ENCODE peak calls at places on chromosome 21, in four cellular contexts. L is sigmoid colon, X is endothelial cell of umbilical vein, Q is A549. R is an unnamed sample.

GRCh38 chr21:15730484-15731242 is 881 bp downstream of the USP25 start:
- DNase-seq in L (no peak), X (peak; percentile 56), Q (no peak), R (peak; percentile 64)

GRCh38 chr21:14889080-14889805 is 175.6 kb downstream of the NRIP1 start:
- DNase-seq in X (no peak), Q (no peak), L (no peak), R (peak; percentile 66)

GRCh38 chr21:43975469-43976098 is 36.5 kb upstream of the TRAPPC10 start:
- DNase-seq in X (peak; percentile 59), Q (peak; percentile 50), L (peak; percentile 87), R (peak; percentile 78)

GRCh38 chr21:36630485-36631206 is 68.3 kb upstream of the SIM2 start:
- DNase-seq in Q (peak; percentile 60), L (no peak), X (peak; percentile 36), R (peak; percentile 59)

GRCh38 chr21:37159053-37159776 is 86.2 kb downstream of the TTC3 start:
- DNase-seq in X (no peak), Q (no peak), L (no peak), R (no peak)

GRCh38 chr21:28719731-28720130 is 272.9 kb downstream of the LTN1 start:
- DNase-seq in Q (no peak), L (no peak), X (peak; percentile 12), R (no peak)

GRCh38 chr21:42190492-42190875 is 28.5 kb upstream of the ABCG1 start:
- DNase-seq in X (no peak), L (no peak), Q (no peak), R (no peak)

GRCh38 chr21:27645285-27645684 is 678.4 kb upstream of the ADAMTS5 start:
- DNase-seq in X (no peak), L (no peak), Q (no peak), R (no peak)

GRCh38 chr21:31509108-31510017 is 150.1 kb upstream of the SOD1 start:
- DNase-seq in L (no peak), Q (peak; percentile 56), X (no peak), R (no peak)

GRCh38 chr21:39316062-39316461 is 2.6 kb upstream of the BRWD1 start:
- DNase-seq in L (no peak), Q (no peak), X (no peak), R (no peak)

GRCh38 chr21:42566524-42567180 is 53.0 kb downstream of the SLC37A1 start:
- DNase-seq in Q (no peak), X (no peak), L (peak; percentile 61), R (peak; percentile 40)

GRCh38 chr21:42635848-42636534 is 17.4 kb upstream of the PDE9A start:
- DNase-seq in Q (no peak), L (no peak), X (no peak), R (peak; percentile 12)

GRCh38 chr21:44365251-44365966 is 12.0 kb downstream of the TRPM2 start:
- DNase-seq in L (peak; percentile 56), X (no peak), Q (no peak), R (no peak)

GRCh38 chr21:31340499-31340898 is 3.6 kb downstream of the TIAM1 start:
- DNase-seq in X (no peak), L (no peak), Q (no peak), R (no peak)

GRCh38 chr21:43950936-43951335 is 61.2 kb upstream of the TRAPPC10 start:
- DNase-seq in Q (no peak), X (no peak), L (no peak), R (no peak)

GRCh38 chr21:28513450-28513849 is 479.2 kb downstream of the LTN1 start:
- DNase-seq in L (no peak), Q (no peak), X (no peak), R (no peak)

GRCh38 chr21:18636897-18637296 is 233.3 kb upstream of the TMPRSS15 start:
- DNase-seq in L (no peak), X (no peak), Q (no peak), R (no peak)

GRCh38 chr21:43928230-43928607 is 63.2 kb downstream of the AGPAT3 start:
- DNase-seq in L (no peak), Q (no peak), X (no peak), R (peak; percentile 40)

GRCh38 chr21:42564561-42564971 is 50.9 kb downstream of the SLC37A1 start:
- DNase-seq in L (peak; percentile 44), Q (no peak), X (no peak), R (no peak)

GRCh38 chr21:38806942-38807284 is 1.2 kb downstream of the ETS2 start:
- DNase-seq in L (no peak), X (peak; percentile 52), Q (no peak), R (no peak)

GRCh38 chr21:38965910-38966504 is 160.3 kb downstream of the ETS2 start:
- DNase-seq in X (no peak), L (no peak), Q (peak; percentile 60), R (peak; percentile 84)

GRCh38 chr21:46555678-46556077 is 49.2 kb downstream of the S100B start:
- DNase-seq in L (no peak), X (no peak), Q (no peak), R (no peak)

GRCh38 chr21:26801524-26801923 is 43.7 kb downstream of the ADAMTS1 start:
- DNase-seq in Q (no peak), X (no peak), L (no peak), R (no peak)

GRCh38 chr21:31366825-31367224 is 22.8 kb upstream of the TIAM1 start:
- DNase-seq in L (no peak), Q (peak; percentile 4), X (no peak), R (no peak)

GRCh38 chr21:36766511-36766910 is 67.6 kb downstream of the SIM2 start:
- DNase-seq in X (no peak), L (no peak), Q (no peak), R (no peak)

GRCh38 chr21:37907076-37907475 is 9.2 kb downstream of the KCNJ6 start:
- DNase-seq in Q (no peak), X (no peak), L (no peak), R (no peak)

GRCh38 chr21:41726970-41727783 is 39.7 kb downstream of the RIPK4 start:
- DNase-seq in Q (peak; percentile 36), L (no peak), X (no peak), R (no peak)

GRCh38 chr21:41820384-41821080 is 53.7 kb upstream of the RIPK4 start:
- DNase-seq in L (no peak), X (no peak), Q (no peak), R (no peak)

GRCh38 chr21:41358193-41359166 is 3.3 kb upstream of the MX2 start:
- DNase-seq in X (no peak), L (no peak), Q (no peak), R (peak; percentile 31)

DNA sequence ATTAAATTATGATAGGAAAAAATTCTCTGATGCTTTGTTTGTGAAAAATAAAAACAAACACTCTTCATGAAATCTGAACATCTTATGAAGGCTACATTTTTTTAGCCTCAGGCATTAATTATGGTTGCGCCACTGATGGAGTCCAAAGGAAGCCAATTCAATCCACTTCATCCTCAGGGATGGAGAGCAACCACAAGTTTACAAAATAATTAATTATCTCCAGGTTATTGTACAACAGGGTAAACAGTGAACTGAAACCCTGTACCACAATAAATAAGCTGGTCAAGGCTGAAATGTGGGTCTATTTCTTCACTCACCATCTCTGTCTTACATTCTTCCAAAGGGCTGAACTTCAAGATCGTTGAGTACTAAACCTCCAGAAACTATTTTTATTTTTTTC is 49.2 kb downstream of the MRPL39 start:
- DNase-seq in X (no peak), Q (no peak), L (no peak), R (no peak)
- H3K27ac ChIP-seq in X (no peak overlapping the region), Q (no peak overlapping the region), L (no peak overlapping the region), R (no peak overlapping the region)

DNA sequence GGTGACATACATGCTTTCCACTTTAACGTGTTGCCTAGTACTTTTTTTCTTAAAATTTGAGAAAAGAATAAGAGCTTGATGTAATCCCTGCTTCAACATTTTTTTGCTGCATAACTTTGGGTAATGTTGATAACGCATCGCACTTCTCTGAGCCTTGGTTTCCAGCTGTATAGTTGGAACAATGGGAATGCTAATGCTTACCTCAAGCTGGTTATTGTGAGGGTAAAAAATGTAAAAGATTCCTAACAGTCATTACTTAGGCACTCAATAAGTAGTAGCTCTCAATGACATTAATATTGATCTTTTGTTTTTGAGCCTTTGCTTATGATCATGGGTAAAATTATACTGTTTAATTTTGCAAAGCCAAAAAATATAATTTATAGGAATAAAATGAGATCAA is 683.3 kb upstream of the CXADR start:
- DNase-seq in X (no peak), L (no peak), Q (no peak), R (no peak)
- H3K4me3 ChIP-seq in X (no peak overlapping the region), L (no peak overlapping the region), Q (no peak overlapping the region), R (no peak overlapping the region)

DNA sequence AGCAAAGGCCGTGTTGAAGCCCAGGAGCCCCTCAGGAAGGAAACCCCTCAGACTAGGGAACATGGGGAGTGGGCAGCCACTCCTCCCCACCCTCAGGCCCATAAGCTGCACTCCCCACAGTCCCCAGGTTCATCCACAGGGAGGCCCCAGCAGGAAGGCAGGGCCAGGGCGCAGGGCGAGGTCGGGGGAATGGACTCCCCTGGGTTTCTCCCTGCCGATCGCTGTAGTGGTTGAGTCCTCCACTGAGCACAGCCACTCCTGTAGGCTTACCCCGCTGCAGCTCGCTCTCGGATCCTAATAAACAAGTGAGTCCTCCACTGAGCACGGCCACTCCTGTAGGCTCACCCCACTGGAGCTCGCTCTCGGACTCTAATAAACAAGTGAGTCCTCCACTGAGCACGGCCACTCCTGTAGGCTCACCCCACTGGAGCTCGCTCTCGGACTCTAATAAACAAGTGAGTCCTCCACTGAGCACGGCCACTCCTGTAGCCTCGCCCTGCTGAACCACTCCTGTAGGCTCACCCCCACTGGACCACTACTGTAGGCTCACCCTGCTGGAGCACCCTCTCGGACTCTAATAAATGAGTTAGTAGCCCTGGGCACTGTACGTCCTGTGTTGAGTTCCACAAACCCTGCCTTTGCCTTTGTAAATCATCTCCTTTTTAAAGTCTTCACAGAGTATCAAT is 16.2 kb upstream of the COL18A1 start:
- DNase-seq in L (no peak), Q (no peak), X (no peak), R (peak; percentile 25)
- TF ChIP-seq POLR2A in L (no peak), Q (no peak), X (no peak), R (no peak)

GRCh38 chr21:34621434-34622000 is 6.6 kb upstream of the RCAN1 start:
- DNase-seq in L (no peak), Q (no peak), X (no peak), R (no peak)

GRCh38 chr21:34625194-34625593 is 10.3 kb upstream of the RCAN1 start:
- DNase-seq in X (no peak), Q (no peak), L (no peak), R (peak; percentile 48)

GRCh38 chr21:34623519-34623918 is 8.6 kb upstream of the RCAN1 start:
- DNase-seq in L (no peak), Q (no peak), X (no peak), R (no peak)

GRCh38 chr21:34630536-34631143 is 15.7 kb upstream of the RCAN1 start:
- DNase-seq in L (no peak), X (peak; percentile 62), Q (peak; percentile 40), R (no peak)

GRCh38 chr21:34626131-34626530 is 11.2 kb upstream of the RCAN1 start:
- DNase-seq in L (no peak), Q (no peak), X (no peak), R (no peak)
- H3K27ac ChIP-seq in L (no peak overlapping the region), Q (no peak overlapping the region), X (no peak overlapping the region), R (no peak overlapping the region)

DNA sequence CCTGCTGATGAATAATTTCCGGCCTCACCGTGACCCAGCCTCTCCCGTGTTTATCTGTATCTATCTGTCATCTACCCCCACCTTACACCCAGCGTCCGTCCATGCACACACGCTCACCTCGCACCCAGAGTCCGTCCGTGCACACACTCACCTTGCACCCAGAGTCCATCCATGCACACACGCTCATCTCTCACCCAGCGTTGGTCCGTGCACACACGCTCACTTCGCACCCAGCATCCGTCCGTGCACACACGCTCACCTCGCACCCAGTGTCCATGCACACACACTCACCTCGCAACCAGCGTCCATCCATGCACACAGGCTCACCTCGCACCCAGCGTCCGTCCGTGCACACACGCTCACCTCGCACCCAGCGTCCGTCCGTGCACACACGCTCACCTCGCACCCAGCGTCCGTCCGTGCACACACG is 25.0 kb upstream of the COL18A1 start:
- DNase-seq in Q (no peak), L (peak; percentile 46), X (no peak), R (no peak)
- H3K4me3 ChIP-seq in Q (no peak overlapping the region), L (no peak overlapping the region), X (no peak overlapping the region), R (no peak overlapping the region)

GRCh38 chr21:33541756-33542639 is at the start of gene GART:
- DNase-seq in X (peak; percentile 82), L (peak; percentile 89), Q (peak; percentile 77), R (peak; percentile 89)
- TF ChIP-seq POLR2A in X (peak; percentile 67), L (peak; percentile 93), Q (peak; percentile 71), R (peak; percentile 57)